ENCODE peak calls at places on chromosomes 5 and 9, in five cellular contexts. M, F, J, Q and D are unnamed samples.

GRCh38 chr5:16787278-16787677 is 148.8 kb downstream of the MYO10 start:
- DNase-seq in M (peak), F (peak), J (no peak), Q (no peak), D (no peak)

GRCh38 chr5:80569086-80569960 is 757 bp downstream of the ANKRD34B start:
- DNase-seq in M (no peak), F (no peak), J (no peak), Q (no peak), D (no peak)

GRCh38 chr5:7763621-7764072 is 87.3 kb downstream of the CFAP90 start:
- DNase-seq in M (peak), F (no peak), J (no peak), Q (no peak), D (no peak)

GRCh38 chr5:141873933-141874261 is 4.3 kb downstream of the PCDH1 start:
- DNase-seq in M (no peak), F (no peak), J (no peak), Q (peak), D (no peak)

GRCh38 chr9:93648836-93649235 is 72.5 kb downstream of the PHF2 start:
- DNase-seq in M (no peak), F (no peak), J (no peak), Q (no peak), D (no peak)

GRCh38 chr9:4297151-4297794 is 2.6 kb downstream of the GLIS3 start:
- DNase-seq in M (peak), F (peak), J (peak), Q (peak), D (peak)

GRCh38 chr9:101365181-101365580 is 19.6 kb downstream of the BAAT start:
- DNase-seq in M (no peak), F (no peak), J (no peak), Q (no peak), D (no peak)

GRCh38 chr5:9619331-9620092 is 10.6 kb downstream of the TAS2R1 start:
- DNase-seq in M (no peak), F (peak), J (peak), Q (no peak), D (no peak)

GRCh38 chr5:170441385-170441784 is 52.2 kb upstream of the KCNMB1 start:
- DNase-seq in M (no peak), F (no peak), J (no peak), Q (no peak), D (no peak)

GRCh38 chr5:81151546-81151945 is 81.6 kb upstream of the CKMT2 start:
- DNase-seq in M (no peak), F (peak), J (no peak), Q (no peak), D (peak)

GRCh38 chr5:56637321-56637920 is 177.9 kb upstream of the MAP3K1 start:
- DNase-seq in M (no peak), F (peak), J (no peak), Q (no peak), D (peak)

GRCh38 chr5:55773057-55773456 is 35.2 kb downstream of the DDX4 start:
- DNase-seq in M (no peak), F (no peak), J (no peak), Q (no peak), D (no peak)

GRCh38 chr5:94793113-94793815 is 174.8 kb downstream of the SLF1 start:
- DNase-seq in M (no peak), F (peak), J (no peak), Q (no peak), D (peak)

GRCh38 chr9:18707078-18707477 is 233.1 kb downstream of the ADAMTSL1 start:
- DNase-seq in M (no peak), F (peak), J (no peak), Q (no peak), D (no peak)

GRCh38 chr5:55022454-55022853 is 1.6 kb upstream of the GZMK start:
- DNase-seq in M (no peak), F (no peak), J (no peak), Q (no peak), D (no peak)

GRCh38 chr5:139197710-139198669 is at the start of gene SIL1:
- DNase-seq in M (peak), F (peak), J (peak), Q (peak), D (peak)

GRCh38 chr5:67816456-67816855 is 399.1 kb upstream of the PIK3R1 start:
- DNase-seq in M (no peak), F (no peak), J (no peak), Q (no peak), D (no peak)

GRCh38 chr5:16803831-16804230 is 132.3 kb downstream of the MYO10 start:
- DNase-seq in M (no peak), F (no peak), J (no peak), Q (no peak), D (no peak)

GRCh38 chr9:126494264-126494663 is 119.5 kb upstream of the LMX1B start:
- DNase-seq in M (no peak), F (no peak), J (no peak), Q (no peak), D (no peak)

GRCh38 chr5:9263656-9264055 is 282.2 kb downstream of the SEMA5A start:
- DNase-seq in M (no peak), F (no peak), J (no peak), Q (no peak), D (no peak)

GRCh38 chr9:18466101-18466500 is 7.9 kb upstream of the ADAMTSL1 start:
- DNase-seq in M (no peak), F (peak), J (no peak), Q (no peak), D (no peak)

GRCh38 chr5:123209163-123210013 is 120.3 kb downstream of the PRDM6 start:
- DNase-seq in M (no peak), F (peak), J (no peak), Q (no peak), D (peak)

GRCh38 chr5:59346514-59346913 is 547.0 kb downstream of the PDE4D start:
- DNase-seq in M (no peak), F (no peak), J (no peak), Q (no peak), D (no peak)

GRCh38 chr9:86637515-86637914 is 283.3 kb upstream of the TUT7 start:
- DNase-seq in M (peak), F (peak), J (peak), Q (peak), D (peak)

GRCh38 chr5:14281746-14282181 is 138.6 kb downstream of the TRIO start:
- DNase-seq in M (no peak), F (no peak), J (no peak), Q (no peak), D (no peak)

GRCh38 chr5:133059621-133060020 is 7.8 kb downstream of the HSPA4 start:
- DNase-seq in M (no peak), F (no peak), J (no peak), Q (no peak), D (no peak)

GRCh38 chr5:78162253-78162862 is 132.1 kb downstream of the AP3B1 start:
- DNase-seq in M (no peak), F (peak), J (no peak), Q (no peak), D (peak)

GRCh38 chr5:138975098-138975847 is 100.1 kb upstream of the LRRTM2 start:
- DNase-seq in M (peak), F (peak), J (peak), Q (peak), D (peak)

GRCh38 chr9:94937214-94937903 is 210.9 kb downstream of the AOPEP start:
- DNase-seq in M (no peak), F (peak), J (no peak), Q (no peak), D (peak)
- TF ChIP-seq CTCF in M (no peak), F (no peak), J (no peak), Q (no peak), D (no peak)

GRCh38 chr5:122154491-122154890 is 25.1 kb downstream of the ZNF474 start:
- DNase-seq in M (no peak), F (no peak), J (no peak), Q (no peak), D (no peak)
- H3K4me3 ChIP-seq in M (no peak), F (no peak), J (no peak), Q (no peak), D (no peak)

GRCh38 chr5:2207966-2208544 is 325.3 kb upstream of the IRX4 start:
- DNase-seq in M (peak), F (no peak), J (no peak), Q (no peak), D (no peak)
- TF ChIP-seq CTCF in M (no peak), F (no peak), J (peak), Q (no peak), D (no peak)

GRCh38 chr5:149583394-149583793 is 2.1 kb downstream of the ARHGEF37 start:
- DNase-seq in M (peak), F (peak), J (no peak), Q (peak), D (no peak)
- H3K4me3 ChIP-seq in M (no peak), F (no peak), J (peak), Q (no peak), D (no peak)

DNA sequence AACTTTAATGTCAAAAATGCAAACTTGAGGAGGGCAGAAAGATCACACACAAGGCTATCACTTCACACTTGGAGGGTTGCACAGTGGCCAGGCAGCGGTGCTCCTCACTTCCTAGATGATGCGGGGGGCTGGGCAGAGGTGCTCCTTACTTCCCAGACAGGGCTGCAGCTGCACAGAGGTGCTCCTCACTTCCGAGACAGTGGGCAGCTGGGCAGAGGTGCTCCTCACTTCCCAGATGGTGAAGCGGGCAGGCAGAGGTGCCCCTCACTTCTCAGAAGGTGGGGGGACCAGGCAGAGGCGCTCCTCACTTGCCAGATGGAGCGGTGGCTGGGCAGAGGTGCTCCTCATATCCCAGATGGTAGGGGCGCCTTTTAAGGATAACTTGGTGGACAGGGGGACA is 423.2 kb upstream of the RORB start:
- DNase-seq in M (no peak), F (no peak), J (no peak), Q (no peak), D (no peak)
- TF ChIP-seq CTCF in M (no peak), F (no peak), J (no peak), Q (no peak), D (no peak)

DNA sequence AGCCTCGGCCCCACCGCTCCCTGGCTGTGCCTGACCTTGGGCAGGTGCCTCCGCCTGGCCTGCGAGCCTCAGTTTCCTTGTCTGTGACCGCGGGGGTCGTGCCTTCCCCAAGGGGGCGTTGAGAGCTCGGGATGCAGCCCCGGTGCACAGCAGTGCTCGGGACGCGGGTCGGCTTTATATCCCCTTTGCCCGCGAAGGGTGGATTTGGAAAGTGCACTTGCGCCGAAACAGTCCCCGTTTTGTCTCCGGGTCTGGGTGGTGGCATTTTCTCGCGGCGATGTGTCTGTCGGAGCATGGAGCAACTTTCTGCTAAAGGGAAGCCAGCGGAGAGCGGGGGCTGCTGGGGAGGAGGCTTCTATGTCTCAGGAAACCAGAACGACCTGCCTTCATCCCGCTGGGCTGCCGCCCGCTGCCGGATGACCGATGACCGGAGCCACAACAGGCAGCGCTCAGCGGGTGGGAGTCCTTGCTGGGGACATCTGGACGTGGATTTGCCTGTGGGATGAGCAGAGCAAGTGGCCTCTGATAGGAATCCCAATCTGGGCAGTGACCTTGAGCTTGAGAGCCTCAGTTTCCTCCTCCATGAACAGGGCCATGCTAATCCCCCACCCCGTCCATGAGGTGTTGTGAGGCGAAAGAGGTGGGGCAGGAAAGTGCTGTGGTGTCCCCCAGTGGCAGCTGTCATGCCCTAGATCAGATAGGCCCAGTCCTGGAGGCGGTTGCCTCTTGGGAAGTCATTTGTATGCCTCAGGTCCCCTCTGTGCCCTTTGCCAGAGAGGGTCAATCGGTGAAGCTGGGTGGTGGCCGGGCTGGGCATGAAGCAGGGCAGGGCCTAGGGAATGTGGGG is 651 bp downstream of the HRH2 start:
- DNase-seq in M (no peak), F (no peak), J (no peak), Q (no peak), D (no peak)
- H3K4me3 ChIP-seq in M (peak), F (peak), J (peak), Q (no peak), D (peak)

GRCh38 chr9:121610638-121610953 is 40.8 kb upstream of the DAB2IP start:
- DNase-seq in M (peak), F (no peak), J (no peak), Q (no peak), D (no peak)
- TF ChIP-seq CTCF in M (no peak), F (no peak), J (no peak), Q (no peak), D (no peak)